ENCODE peak calls at places on chromosome 17, in ten cellular contexts. J is A549, C is prostate gland, X is testis, H is body of pancreas, Y is HCT116, U is ovary, O is endothelial cell of umbilical vein, Z is tibial nerve, L is heart left ventricle. F is an unnamed sample.

GRCh38 chr17:17613708-17614114 is 22.2 kb upstream of the PEMT start:
- DNase-seq in J (peak), C (peak), X (peak), H (peak), Y (peak), U (peak), O (peak), Z (peak), L (no peak), F (peak)

GRCh38 chr17:34241062-34241461 is 14.0 kb upstream of the CCL2 start:
- DNase-seq in J (no peak), C (no peak), X (peak), H (peak), Y (no peak), U (no peak), O (peak), Z (no peak), L (peak), F (peak)

GRCh38 chr17:58436805-58437239 is 19.5 kb upstream of the RNF43 start:
- DNase-seq in J (no peak), C (no peak), X (no peak), H (no peak), Y (no peak), U (no peak), O (no peak), Z (no peak), L (no peak), F (no peak)

GRCh38 chr17:47225436-47225858 is 16.3 kb downstream of the MYL4 start:
- DNase-seq in J (no peak), C (peak), X (peak), H (peak), Y (peak), U (no peak), O (peak), Z (peak), L (no peak), F (peak)

GRCh38 chr17:5526821-5527598 is 40.6 kb downstream of the MIS12 start:
- DNase-seq in J (peak), C (peak), X (no peak), H (peak), Y (peak), U (no peak), O (peak), Z (no peak), L (peak), F (peak)

GRCh38 chr17:28738680-28739384 is 5.0 kb upstream of the TRAF4 start:
- DNase-seq in J (no peak), C (no peak), X (no peak), H (no peak), Y (no peak), U (no peak), O (no peak), Z (no peak), L (no peak), F (no peak)

GRCh38 chr17:64564098-64564497 is 57.3 kb downstream of the CEP95 start:
- DNase-seq in J (no peak), C (no peak), X (no peak), H (no peak), Y (no peak), U (no peak), O (no peak), Z (no peak), L (no peak), F (no peak)

GRCh38 chr17:32664936-32665583 is 178.3 kb downstream of the CDK5R1 start:
- DNase-seq in J (no peak), C (no peak), X (no peak), H (no peak), Y (no peak), U (no peak), O (no peak), Z (no peak), L (no peak), F (no peak)

GRCh38 chr17:65684631-65685030 is 123.2 kb upstream of the AXIN2 start:
- DNase-seq in J (no peak), C (no peak), X (no peak), H (no peak), Y (no peak), U (no peak), O (peak), Z (no peak), L (no peak), F (no peak)

GRCh38 chr17:63275318-63275967 is 170.7 kb downstream of the CYB561 start:
- DNase-seq in J (peak), C (no peak), X (no peak), H (no peak), Y (peak), U (no peak), O (peak), Z (no peak), L (no peak), F (no peak)

DNA sequence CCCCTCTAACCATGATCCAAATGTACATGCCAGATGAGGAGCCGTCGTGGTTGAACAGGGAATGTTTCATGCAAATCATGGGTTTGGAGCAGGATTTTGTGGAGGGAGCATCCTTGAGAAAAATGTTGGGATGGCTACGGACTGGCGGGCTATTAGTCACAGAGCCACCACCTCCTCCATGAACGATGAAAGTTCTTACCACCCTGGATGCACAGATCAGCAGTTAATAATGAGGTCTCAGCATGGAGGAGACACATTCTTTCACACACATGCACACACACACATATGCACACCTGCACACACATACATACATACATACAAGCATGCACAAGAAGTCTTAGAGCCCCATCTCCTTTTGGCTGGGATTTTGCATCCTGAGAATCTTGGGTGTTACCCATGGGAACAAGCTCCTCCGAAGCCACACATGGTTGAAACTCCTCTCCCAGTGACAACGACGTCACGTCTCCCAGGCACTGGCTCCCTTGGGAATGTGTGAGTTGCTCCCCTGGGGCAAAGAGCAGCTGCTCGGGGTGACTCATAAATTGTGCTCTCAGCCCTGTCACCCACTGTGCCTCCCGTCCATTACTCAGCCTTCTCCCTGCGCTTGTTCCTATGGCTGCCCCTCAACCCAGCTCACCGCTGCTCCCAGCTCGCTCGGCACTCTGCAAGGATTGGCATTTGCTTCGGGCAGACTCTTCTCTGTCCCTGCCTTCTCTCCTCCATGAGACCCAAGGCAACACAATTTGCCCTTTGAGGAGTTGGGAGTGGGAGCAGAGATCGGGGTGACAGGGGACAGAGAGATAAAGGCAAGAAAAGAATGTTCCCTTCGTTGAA is 344.6 kb downstream of the SOX9 start:
- DNase-seq in J (peak), C (no peak), X (peak), H (peak), Y (peak), U (no peak), O (no peak), Z (no peak), L (no peak), F (no peak)
- TF ChIP-seq POLR2A in J (no peak), C (no peak), X (no peak), H (no peak), Y (no peak), U (no peak), O (no peak), Z (no peak), L (no peak), F (no peak)

DNA sequence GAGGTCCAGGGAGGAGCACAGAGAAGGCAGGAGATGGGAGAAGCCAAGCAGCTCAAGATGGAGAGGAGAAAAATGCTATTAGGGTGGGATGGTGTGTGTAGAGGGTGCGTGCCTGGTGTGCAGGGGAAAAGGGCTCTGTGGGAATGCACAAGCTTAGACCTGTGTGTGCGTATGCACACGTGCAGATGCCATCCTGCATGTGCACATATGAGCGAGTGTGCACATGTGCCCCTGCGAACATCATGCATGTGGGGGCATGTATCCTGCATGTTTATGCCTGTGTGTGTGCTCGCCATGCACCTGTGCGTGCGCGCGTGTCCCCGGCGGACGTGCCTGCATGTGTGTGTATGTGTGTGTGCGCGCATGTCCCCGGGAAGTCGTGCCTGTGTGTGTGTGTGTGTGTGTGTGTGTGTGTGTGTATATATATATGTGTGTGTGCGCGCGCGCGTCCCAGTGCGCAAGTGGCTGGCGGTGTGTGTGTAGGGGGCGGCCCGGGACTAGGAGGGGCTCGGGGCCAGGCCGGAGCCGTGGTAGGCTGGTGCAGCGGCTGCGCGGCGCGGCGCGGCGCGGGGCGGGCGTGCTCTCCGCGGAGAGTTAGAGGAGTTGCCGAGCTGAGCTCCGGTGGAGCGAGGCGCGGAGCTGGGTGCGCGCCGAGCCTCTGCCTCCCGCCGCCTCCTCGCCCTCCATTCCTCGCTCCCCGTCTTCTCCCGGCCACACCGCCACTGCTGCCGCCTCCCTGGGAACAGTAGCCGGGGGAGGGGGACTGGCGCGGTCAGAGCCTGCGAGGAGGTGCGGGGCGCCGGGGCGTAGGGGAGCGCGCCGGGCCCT is at the start of gene KCNJ12:
- DNase-seq in J (no peak), C (no peak), X (peak), H (no peak), Y (no peak), U (no peak), O (peak), Z (no peak), L (no peak), F (no peak)
- H3K4me3 ChIP-seq in J (peak), C (peak), X (peak), H (no peak), Y (peak), U (peak), O (peak), Z (peak), L (peak), F (peak)

DNA sequence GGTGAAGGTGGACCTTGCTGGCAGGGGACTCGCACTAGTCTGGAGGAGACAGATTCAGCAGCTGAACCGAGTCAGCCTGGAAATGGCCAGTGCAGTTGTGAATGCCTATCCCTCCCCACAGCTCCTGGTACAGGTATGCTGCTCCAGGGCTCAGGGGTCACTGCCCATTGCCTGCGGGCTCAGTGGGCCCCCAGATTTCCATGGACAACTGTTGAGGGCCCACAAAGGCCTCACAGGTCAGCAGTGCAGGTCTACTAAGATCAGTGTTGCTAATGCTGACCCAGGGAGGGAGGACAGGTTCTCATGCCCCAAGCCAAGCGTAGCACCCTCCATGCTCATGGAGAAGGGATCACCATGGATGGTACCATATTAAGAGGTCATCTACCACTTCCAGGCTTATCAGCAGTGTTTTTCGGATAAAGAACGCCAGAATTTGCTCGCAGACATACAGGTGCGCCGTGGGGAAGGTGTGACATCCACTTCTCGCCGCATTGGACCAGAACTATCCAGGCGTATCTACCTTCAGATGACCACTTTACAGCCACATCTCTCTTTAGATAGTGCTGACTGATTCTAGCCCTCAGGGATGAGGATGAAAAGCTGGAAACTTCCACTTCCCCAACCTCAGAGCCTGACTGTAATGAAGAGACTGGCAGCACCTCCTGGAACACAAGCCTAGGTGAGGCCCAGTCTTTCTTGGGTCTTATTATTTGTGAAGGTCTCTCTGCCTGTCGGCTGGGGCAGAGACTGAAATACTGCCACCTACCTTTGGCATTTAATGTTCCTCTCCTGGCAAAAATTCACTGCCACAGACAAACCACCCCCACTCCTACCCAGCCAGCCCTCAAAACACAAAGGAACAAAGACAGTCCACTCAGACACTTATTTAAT is 7.6 kb downstream of the EME1 start:
- DNase-seq in J (no peak), C (no peak), X (no peak), H (no peak), Y (no peak), U (no peak), O (no peak), Z (no peak), L (no peak), F (no peak)
- TF ChIP-seq POLR2A in J (no peak), C (no peak), X (no peak), H (no peak), Y (no peak), U (no peak), O (no peak), Z (no peak), L (no peak), F (no peak)

GRCh38 chr17:7703584-7704574 is 1.1 kb upstream of the EFNB3 start:
- DNase-seq in J (peak), C (no peak), X (no peak), H (peak), Y (no peak), U (peak), O (peak), Z (no peak), L (no peak), F (no peak)
- H3K4me3 ChIP-seq in J (peak), C (no peak), X (no peak), H (no peak), Y (no peak), U (no peak), O (no peak), Z (no peak), L (no peak), F (no peak)

GRCh38 chr17:56914641-56915263 is 903 bp upstream of the TRIM25 start:
- DNase-seq in J (no peak), C (no peak), X (peak), H (no peak), Y (peak), U (no peak), O (no peak), Z (no peak), L (no peak), F (no peak)

GRCh38 chr17:56912105-56912999 is 1.5 kb downstream of the TRIM25 start:
- DNase-seq in J (no peak), C (no peak), X (peak), H (peak), Y (no peak), U (peak), O (peak), Z (peak), L (no peak), F (peak)

GRCh38 chr17:56910509-56911235 is 3.2 kb downstream of the TRIM25 start:
- DNase-seq in J (no peak), C (no peak), X (no peak), H (no peak), Y (no peak), U (no peak), O (no peak), Z (no peak), L (no peak), F (no peak)

GRCh38 chr17:56913000-56913866 is 616 bp downstream of the TRIM25 start:
- DNase-seq in J (no peak), C (peak), X (no peak), H (peak), Y (no peak), U (no peak), O (peak), Z (no peak), L (peak), F (no peak)

GRCh38 chr17:56913867-56914640 is at the start of gene TRIM25:
- DNase-seq in J (peak), C (peak), X (peak), H (peak), Y (peak), U (peak), O (peak), Z (peak), L (peak), F (peak)
- TF ChIP-seq POLR2A in J (peak), C (peak), X (no peak), H (peak), Y (peak), U (peak), O (peak), Z (peak), L (peak), F (peak)

GRCh38 chr17:31560836-31561235 is 169.4 kb downstream of the RAB11FIP4 start:
- DNase-seq in J (no peak), C (no peak), X (no peak), H (no peak), Y (no peak), U (no peak), O (peak), Z (no peak), L (no peak), F (no peak)

GRCh38 chr17:31564291-31564690 is 172.8 kb downstream of the RAB11FIP4 start:
- DNase-seq in J (no peak), C (no peak), X (no peak), H (no peak), Y (no peak), U (no peak), O (no peak), Z (no peak), L (no peak), F (no peak)

GRCh38 chr17:31564883-31565297 is 173.4 kb downstream of the RAB11FIP4 start:
- DNase-seq in J (no peak), C (no peak), X (no peak), H (peak), Y (no peak), U (peak), O (no peak), Z (no peak), L (no peak), F (no peak)

GRCh38 chr17:31561469-31562412 is 170.3 kb downstream of the RAB11FIP4 start:
- DNase-seq in J (no peak), C (no peak), X (no peak), H (no peak), Y (no peak), U (no peak), O (peak), Z (no peak), L (no peak), F (no peak)

GRCh38 chr17:31562447-31562846 is 171.0 kb downstream of the RAB11FIP4 start:
- DNase-seq in J (no peak), C (no peak), X (no peak), H (no peak), Y (no peak), U (no peak), O (no peak), Z (no peak), L (no peak), F (no peak)
- H3K4me3 ChIP-seq in J (no peak), C (no peak), X (no peak), H (no peak), Y (no peak), U (no peak), O (no peak), Z (no peak), L (no peak), F (no peak)

DNA sequence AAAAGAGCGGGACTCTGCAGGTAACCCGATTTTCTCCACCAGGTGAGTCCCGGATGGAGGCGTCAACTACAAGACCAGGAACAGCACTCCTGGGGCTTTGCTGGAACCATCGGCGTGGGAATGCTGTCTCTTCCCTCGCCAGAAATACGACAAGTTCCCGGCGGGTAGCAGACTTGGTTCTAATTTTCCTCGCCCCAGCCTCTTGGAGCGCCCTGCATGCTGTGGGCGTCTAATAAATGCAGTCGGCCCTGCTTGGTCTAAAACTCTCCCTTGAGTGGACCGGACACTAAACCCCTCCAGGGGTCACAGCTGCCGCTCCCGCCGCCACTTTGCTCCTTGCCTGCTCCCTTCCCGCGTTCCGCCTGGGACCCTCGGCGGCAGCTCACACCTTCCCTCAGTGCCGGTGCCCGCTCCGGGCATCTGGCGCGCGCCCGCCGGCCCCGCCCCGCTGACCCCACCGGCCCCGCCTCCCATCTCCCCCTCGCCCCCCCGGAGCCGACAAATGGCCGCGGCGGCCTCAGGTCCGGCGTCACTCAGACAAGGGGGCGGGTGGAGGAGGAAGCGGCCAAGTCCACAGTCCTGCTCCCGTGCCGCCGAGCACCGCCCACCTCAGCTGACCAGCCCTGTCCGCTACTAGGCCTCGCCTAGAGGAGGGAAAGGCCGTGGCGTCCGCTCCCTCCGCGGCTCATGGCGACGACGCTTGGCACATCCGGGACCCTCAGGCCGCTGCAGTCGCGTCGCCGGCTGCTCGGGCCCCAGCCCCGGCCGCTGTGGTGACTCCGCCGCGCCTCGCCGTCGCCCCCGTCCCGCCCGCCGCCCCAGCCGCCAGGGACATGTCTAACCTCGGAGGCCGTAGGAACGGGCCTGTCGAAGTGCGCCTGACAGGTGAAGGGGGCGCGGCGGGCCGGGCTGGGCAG is 65.8 kb downstream of the KPNA2 start:
- DNase-seq in J (peak), C (peak), X (peak), H (peak), Y (peak), U (peak), O (peak), Z (peak), L (peak), F (peak)
- TF ChIP-seq POLR2A in J (peak), C (peak), X (peak), H (peak), Y (peak), U (peak), O (peak), Z (peak), L (peak), F (peak)

DNA sequence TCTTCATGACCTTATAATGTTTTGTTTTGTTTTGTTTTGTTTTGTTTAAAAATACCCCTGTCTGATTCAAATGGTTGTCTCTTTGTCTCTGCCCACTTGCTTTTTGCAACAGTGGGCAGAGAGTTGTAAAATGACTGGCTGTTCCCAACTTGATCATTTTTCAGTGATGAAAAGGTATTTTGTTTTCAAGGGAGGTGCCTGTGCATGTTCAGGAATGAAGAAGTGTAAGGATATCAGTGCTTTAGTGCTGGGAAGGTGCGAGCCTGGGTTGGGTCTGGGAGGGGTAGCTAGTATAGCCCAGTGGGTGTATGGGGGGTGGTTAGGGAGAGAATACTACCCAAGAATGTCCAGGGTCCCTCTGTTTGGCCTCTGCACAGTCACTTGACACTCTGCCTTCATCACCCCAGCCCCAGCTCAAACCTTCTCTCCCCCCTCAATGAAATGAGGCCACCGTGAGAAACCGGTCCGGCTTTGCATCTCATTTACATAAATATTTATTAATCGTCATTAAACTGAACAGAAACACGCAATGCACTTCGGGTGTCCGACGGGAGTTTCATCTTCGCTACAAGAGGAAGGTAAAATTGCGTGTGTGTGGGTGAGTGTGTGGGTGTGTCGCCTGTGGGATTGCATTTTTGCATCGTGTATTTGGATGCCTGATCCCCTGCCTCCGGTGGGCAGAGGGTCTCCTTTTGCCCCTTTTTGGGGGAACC is 4.3 kb downstream of the NEUROD2 start:
- DNase-seq in J (no peak), C (no peak), X (no peak), H (no peak), Y (no peak), U (no peak), O (no peak), Z (no peak), L (no peak), F (no peak)
- H3K4me3 ChIP-seq in J (no peak), C (no peak), X (no peak), H (no peak), Y (no peak), U (no peak), O (no peak), Z (no peak), L (no peak), F (no peak)

F was measured in gastrocnemius medialis.